ENCODE peak calls at places on chromosomes 12 and 14, in six cellular contexts. One of them, this sample, is unnamed.

GRCh38 chr14:21669284-21669683 is 4.3 kb downstream of the OR4E1 start:
- DNase-seq in H9: no peak
- DNase-seq in GM12865: no peak
- DNase-seq in fibroblast of mammary gland: no peak
- DNase-seq in ascending aorta: no peak
- DNase-seq in foreskin fibroblast: no peak
- DNase-seq in this sample: no peak

GRCh38 chr12:127165567-127166392 is 1101.2 kb upstream of the TMEM132C start:
- DNase-seq in H9: peak
- DNase-seq in GM12865: peak
- DNase-seq in fibroblast of mammary gland: peak
- DNase-seq in ascending aorta: peak
- DNase-seq in foreskin fibroblast: peak
- DNase-seq in this sample: peak

GRCh38 chr14:59330455-59330854 is 134.7 kb downstream of the GPR135 start:
- DNase-seq in H9: no peak
- DNase-seq in GM12865: peak
- DNase-seq in fibroblast of mammary gland: no peak
- DNase-seq in ascending aorta: no peak
- DNase-seq in foreskin fibroblast: no peak
- DNase-seq in this sample: no peak

GRCh38 chr14:88476375-88476774 is 78.4 kb downstream of the PTPN21 start:
- DNase-seq in H9: no peak
- DNase-seq in GM12865: no peak
- DNase-seq in fibroblast of mammary gland: peak
- DNase-seq in ascending aorta: no peak
- DNase-seq in foreskin fibroblast: no peak
- DNase-seq in this sample: no peak

GRCh38 chr12:53677612-53678133 is 1.8 kb upstream of the ATP5MC2 start:
- DNase-seq in H9: no peak
- DNase-seq in GM12865: no peak
- DNase-seq in fibroblast of mammary gland: no peak
- DNase-seq in ascending aorta: no peak
- DNase-seq in foreskin fibroblast: no peak
- DNase-seq in this sample: no peak

GRCh38 chr12:127485528-127485927 is 781.4 kb upstream of the TMEM132C start:
- DNase-seq in H9: no peak
- DNase-seq in GM12865: peak
- DNase-seq in fibroblast of mammary gland: peak
- DNase-seq in ascending aorta: no peak
- DNase-seq in foreskin fibroblast: peak
- DNase-seq in this sample: no peak

GRCh38 chr12:121802843-121803698 is 738 bp upstream of the SETD1B start:
- DNase-seq in H9: peak
- DNase-seq in GM12865: peak
- DNase-seq in fibroblast of mammary gland: peak
- DNase-seq in ascending aorta: peak
- DNase-seq in foreskin fibroblast: peak
- DNase-seq in this sample: peak

GRCh38 chr12:110100315-110100970 is 23.7 kb upstream of the IFT81 start:
- DNase-seq in H9: peak
- DNase-seq in GM12865: peak
- DNase-seq in fibroblast of mammary gland: peak
- DNase-seq in ascending aorta: peak
- DNase-seq in foreskin fibroblast: peak
- DNase-seq in this sample: peak

GRCh38 chr14:30681752-30682355 is 59.7 kb downstream of the SCFD1 start:
- DNase-seq in H9: no peak
- DNase-seq in GM12865: no peak
- DNase-seq in fibroblast of mammary gland: peak
- DNase-seq in ascending aorta: no peak
- DNase-seq in foreskin fibroblast: no peak
- DNase-seq in this sample: no peak

GRCh38 chr14:103613517-103613916 is 15.5 kb upstream of the KLC1 start:
- DNase-seq in H9: no peak
- DNase-seq in GM12865: no peak
- DNase-seq in fibroblast of mammary gland: peak
- DNase-seq in ascending aorta: no peak
- DNase-seq in foreskin fibroblast: peak
- DNase-seq in this sample: no peak

GRCh38 chr12:124508323-124509096 is 58.9 kb downstream of the NCOR2 start:
- DNase-seq in H9: no peak
- DNase-seq in GM12865: peak
- DNase-seq in fibroblast of mammary gland: peak
- DNase-seq in ascending aorta: no peak
- DNase-seq in foreskin fibroblast: no peak
- DNase-seq in this sample: peak

GRCh38 chr12:124509300-124509675 is 58.1 kb downstream of the NCOR2 start:
- DNase-seq in H9: no peak
- DNase-seq in GM12865: no peak
- DNase-seq in fibroblast of mammary gland: no peak
- DNase-seq in ascending aorta: no peak
- DNase-seq in foreskin fibroblast: no peak
- DNase-seq in this sample: no peak

GRCh38 chr12:124509676-124510300 is 57.6 kb downstream of the NCOR2 start:
- DNase-seq in H9: peak
- DNase-seq in GM12865: no peak
- DNase-seq in fibroblast of mammary gland: peak
- DNase-seq in ascending aorta: peak
- DNase-seq in foreskin fibroblast: peak
- DNase-seq in this sample: peak

GRCh38 chr12:124511259-124511985 is 56.0 kb downstream of the NCOR2 start:
- DNase-seq in H9: no peak
- DNase-seq in GM12865: no peak
- DNase-seq in fibroblast of mammary gland: no peak
- DNase-seq in ascending aorta: no peak
- DNase-seq in foreskin fibroblast: no peak
- DNase-seq in this sample: no peak

GRCh38 chr12:124510301-124510970 is 57.0 kb downstream of the NCOR2 start:
- DNase-seq in H9: peak
- DNase-seq in GM12865: peak
- DNase-seq in fibroblast of mammary gland: no peak
- DNase-seq in ascending aorta: no peak
- DNase-seq in foreskin fibroblast: no peak
- DNase-seq in this sample: no peak
- TF ChIP-seq CTCF in H9: peak
- TF ChIP-seq CTCF in GM12865: no peak
- TF ChIP-seq CTCF in fibroblast of mammary gland: no peak
- TF ChIP-seq CTCF in ascending aorta: no peak
- TF ChIP-seq CTCF in foreskin fibroblast: no peak
- TF ChIP-seq CTCF in this sample: no peak

GRCh38 chr12:57898308-57898970 is 42.9 kb upstream of the ATP23 start:
- DNase-seq in H9: no peak
- DNase-seq in GM12865: peak
- DNase-seq in fibroblast of mammary gland: no peak
- DNase-seq in ascending aorta: no peak
- DNase-seq in foreskin fibroblast: no peak
- DNase-seq in this sample: no peak

GRCh38 chr12:57896139-57896436 is 45.3 kb upstream of the ATP23 start:
- DNase-seq in H9: no peak
- DNase-seq in GM12865: no peak
- DNase-seq in fibroblast of mammary gland: no peak
- DNase-seq in ascending aorta: no peak
- DNase-seq in foreskin fibroblast: no peak
- DNase-seq in this sample: no peak

GRCh38 chr12:57897296-57897974 is 43.9 kb upstream of the ATP23 start:
- DNase-seq in H9: no peak
- DNase-seq in GM12865: no peak
- DNase-seq in fibroblast of mammary gland: no peak
- DNase-seq in ascending aorta: no peak
- DNase-seq in foreskin fibroblast: no peak
- DNase-seq in this sample: no peak

GRCh38 chr12:57895337-57896138 is 45.8 kb upstream of the ATP23 start:
- DNase-seq in H9: no peak
- DNase-seq in GM12865: no peak
- DNase-seq in fibroblast of mammary gland: peak
- DNase-seq in ascending aorta: no peak
- DNase-seq in foreskin fibroblast: peak
- DNase-seq in this sample: no peak

DNA sequence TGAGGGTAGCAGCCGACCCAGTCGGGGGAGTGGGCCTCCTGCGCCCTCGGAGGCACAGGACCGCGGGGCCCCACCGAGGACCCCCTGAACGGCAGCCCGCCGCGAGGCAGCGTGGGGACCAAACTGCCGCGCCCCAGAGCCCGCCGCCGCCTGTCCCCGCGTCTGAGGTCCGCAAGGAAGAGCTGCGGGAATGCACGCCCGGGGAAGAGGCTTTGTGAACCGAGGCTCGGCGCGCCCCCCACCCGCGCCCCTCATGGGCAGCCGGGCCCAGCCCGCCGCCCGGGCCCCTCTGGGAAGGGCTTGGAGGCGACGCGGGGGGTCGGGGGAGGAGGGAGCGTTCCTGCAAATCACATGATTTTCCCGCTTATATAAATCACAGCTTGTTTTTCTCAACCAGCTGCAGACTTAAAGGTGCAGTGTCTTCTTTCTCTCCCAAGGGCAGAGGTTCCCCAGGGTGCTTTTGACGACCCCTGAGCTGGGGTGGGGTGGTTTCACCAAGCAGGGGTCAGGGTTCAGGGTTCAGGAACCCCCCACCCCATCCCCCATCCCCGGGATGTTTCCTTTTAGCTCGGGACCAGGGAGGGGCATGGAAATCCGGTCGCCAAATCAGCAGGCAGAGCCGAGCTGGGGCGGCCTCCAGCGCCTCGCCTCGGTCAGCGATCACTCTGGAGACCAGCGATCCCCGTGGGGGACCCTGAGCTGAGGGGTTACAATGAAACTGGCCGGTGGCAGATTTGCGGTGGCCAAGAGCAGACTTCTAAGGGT is 44.7 kb upstream of the ATP23 start:
- DNase-seq in H9: peak
- DNase-seq in GM12865: peak
- DNase-seq in fibroblast of mammary gland: peak
- DNase-seq in ascending aorta: peak
- DNase-seq in foreskin fibroblast: peak
- DNase-seq in this sample: peak
- TF ChIP-seq CTCF in H9: peak
- TF ChIP-seq CTCF in GM12865: no peak
- TF ChIP-seq CTCF in fibroblast of mammary gland: peak
- TF ChIP-seq CTCF in ascending aorta: no peak
- TF ChIP-seq CTCF in foreskin fibroblast: peak
- TF ChIP-seq CTCF in this sample: no peak

GRCh38 chr12:100391856-100392255 is 35.0 kb downstream of the SLC17A8 start:
- DNase-seq in H9: no peak
- DNase-seq in GM12865: no peak
- DNase-seq in fibroblast of mammary gland: peak
- DNase-seq in ascending aorta: no peak
- DNase-seq in foreskin fibroblast: no peak
- DNase-seq in this sample: no peak
- TF ChIP-seq CTCF in H9: no peak
- TF ChIP-seq CTCF in GM12865: no peak
- TF ChIP-seq CTCF in fibroblast of mammary gland: peak
- TF ChIP-seq CTCF in ascending aorta: no peak
- TF ChIP-seq CTCF in foreskin fibroblast: no peak
- TF ChIP-seq CTCF in this sample: no peak

GRCh38 chr12:98698603-98699463 is 53.7 kb downstream of the APAF1 start:
- DNase-seq in H9: no peak
- DNase-seq in GM12865: peak
- DNase-seq in fibroblast of mammary gland: peak
- DNase-seq in ascending aorta: peak
- DNase-seq in foreskin fibroblast: peak
- DNase-seq in this sample: no peak
- TF ChIP-seq CTCF in H9: no peak
- TF ChIP-seq CTCF in GM12865: peak
- TF ChIP-seq CTCF in fibroblast of mammary gland: peak
- TF ChIP-seq CTCF in ascending aorta: peak
- TF ChIP-seq CTCF in foreskin fibroblast: peak
- TF ChIP-seq CTCF in this sample: no peak